ENCODE peak calls at places on chromosomes 3 and 15, in eight cellular contexts. F is HTR-8/SVneo; N is GM06990; A is effector CD4-positive, alpha-beta T cell; L is amniotic stem cell; S is GM13976; V is activated T-helper 1 cell treated with Interleukin-2 at 50 U/mL for 16 hours; M is tibial artery. O is an unnamed sample.

GRCh38 chr3:195715134-195715533 is 5.6 kb upstream of the MUC20 start:
- DNase-seq in F (no peak), N (no peak), A (no peak), L (no peak), S (no peak), V (no peak), M (no peak), O (no peak)

GRCh38 chr3:194178128-194178527 is 42.2 kb downstream of the HES1 start:
- DNase-seq in F (no peak), N (no peak), A (no peak), L (no peak), S (no peak), V (no peak), M (no peak), O (no peak)

GRCh38 chr3:112372396-112372795 is 39.4 kb downstream of the CD200 start:
- DNase-seq in F (no peak), N (no peak), A (no peak), L (no peak), S (no peak), V (no peak), M (no peak), O (no peak)

GRCh38 chr3:10712121-10712520 is 103.9 kb upstream of the SLC6A11 start:
- DNase-seq in F (no peak), N (no peak), A (no peak), L (no peak), S (no peak), V (no peak), M (no peak), O (no peak)

GRCh38 chr15:45521596-45522167 is 873 bp downstream of the SLC30A4 start:
- DNase-seq in F (no peak), N (peak; percentile 20), A (no peak), L (no peak), S (peak; percentile 54), V (no peak), M (no peak), O (no peak)

GRCh38 chr3:102182162-102182561 is 252.7 kb upstream of the ZPLD1 start:
- DNase-seq in F (no peak), N (no peak), A (no peak), L (no peak), S (no peak), V (no peak), M (no peak), O (no peak)

GRCh38 chr15:83304861-83305661 is 20.6 kb upstream of the BNC1 start:
- DNase-seq in F (no peak), N (no peak), A (no peak), L (no peak), S (no peak), V (no peak), M (no peak), O (no peak)

GRCh38 chr3:196072313-196072712 is 9.6 kb downstream of the TFRC start:
- DNase-seq in F (no peak), N (no peak), A (no peak), L (no peak), S (no peak), V (no peak), M (no peak), O (no peak)

GRCh38 chr3:107260221-107260620 is 117.0 kb upstream of the CCDC54 start:
- DNase-seq in F (no peak), N (no peak), A (no peak), L (no peak), S (no peak), V (no peak), M (no peak), O (no peak)

GRCh38 chr15:77497108-77497737 is 76.5 kb downstream of the HMG20A start:
- DNase-seq in F (no peak), N (no peak), A (no peak), L (no peak), S (no peak), V (no peak), M (no peak), O (peak; percentile 61)

GRCh38 chr3:42270561-42270960 is 4.6 kb upstream of the CCK start:
- DNase-seq in F (no peak), N (no peak), A (no peak), L (no peak), S (no peak), V (no peak), M (no peak), O (no peak)

GRCh38 chr3:14879161-14879888 is 60.6 kb downstream of the FGD5 start:
- DNase-seq in F (no peak), N (no peak), A (no peak), L (no peak), S (no peak), V (peak; percentile 18), M (no peak), O (no peak)

GRCh38 chr3:102354818-102355515 is 79.8 kb upstream of the ZPLD1 start:
- DNase-seq in F (no peak), N (no peak), A (no peak), L (no peak), S (no peak), V (no peak), M (no peak), O (no peak)

GRCh38 chr3:17302774-17303173 is 418.0 kb downstream of the PLCL2 start:
- DNase-seq in F (no peak), N (no peak), A (no peak), L (no peak), S (no peak), V (no peak), M (no peak), O (no peak)

GRCh38 chr3:11140054-11140712 is 14.1 kb upstream of the HRH1 start:
- DNase-seq in F (no peak), N (peak; percentile 38), A (no peak), L (no peak), S (peak; percentile 42), V (no peak), M (peak; percentile 61), O (no peak)

GRCh38 chr3:87546216-87546615 is 269.8 kb upstream of the POU1F1 start:
- DNase-seq in F (no peak), N (no peak), A (no peak), L (no peak), S (no peak), V (no peak), M (no peak), O (no peak)

GRCh38 chr3:155619118-155619915 is 125.6 kb downstream of the PLCH1 start:
- DNase-seq in F (no peak), N (no peak), A (no peak), L (no peak), S (no peak), V (no peak), M (no peak), O (no peak)

GRCh38 chr15:101126618-101127502 is 125.0 kb downstream of the CHSY1 start:
- DNase-seq in F (no peak), N (peak; percentile 46), A (no peak), L (no peak), S (no peak), V (no peak), M (no peak), O (peak; percentile 47)

GRCh38 chr15:68502398-68502901 is 70.5 kb upstream of the ITGA11 start:
- DNase-seq in F (no peak), N (no peak), A (no peak), L (no peak), S (no peak), V (no peak), M (no peak), O (no peak)

GRCh38 chr3:76051145-76051544 is 265.8 kb upstream of the ZNF717 start:
- DNase-seq in F (no peak), N (no peak), A (no peak), L (no peak), S (no peak), V (no peak), M (no peak), O (no peak)

GRCh38 chr3:171878441-171879225 is 35.5 kb downstream of the TMEM212 start:
- DNase-seq in F (no peak), N (no peak), A (no peak), L (no peak), S (no peak), V (no peak), M (no peak), O (no peak)

GRCh38 chr15:80866936-80867335 is 87.8 kb downstream of the CEMIP start:
- DNase-seq in F (no peak), N (no peak), A (no peak), L (no peak), S (no peak), V (no peak), M (no peak), O (no peak)

GRCh38 chr3:127970966-127971592 is 56.0 kb downstream of the KBTBD12 start:
- DNase-seq in F (peak; percentile 45), N (no peak), A (no peak), L (no peak), S (peak; percentile 46), V (no peak), M (peak; percentile 31), O (no peak)

GRCh38 chr3:114089675-114090074 is 33.1 kb downstream of the QTRT2 start:
- DNase-seq in F (no peak), N (no peak), A (no peak), L (no peak), S (no peak), V (no peak), M (no peak), O (no peak)

GRCh38 chr3:14605070-14605469 is 46.5 kb upstream of the CCDC174 start:
- DNase-seq in F (peak; percentile 51), N (no peak), A (no peak), L (no peak), S (no peak), V (no peak), M (no peak), O (no peak)

GRCh38 chr3:37861540-37862051 is at the start of gene CTDSPL:
- DNase-seq in F (no peak), N (no peak), A (no peak), L (no peak), S (peak; percentile 49), V (no peak), M (no peak), O (peak; percentile 73)

GRCh38 chr3:38131621-38132369 is 5.1 kb downstream of the ACAA1 start:
- DNase-seq in F (no peak), N (no peak), A (no peak), L (no peak), S (peak; percentile 52), V (no peak), M (peak; percentile 19), O (peak; percentile 74)

GRCh38 chr3:187629711-187630110 is 40.5 kb downstream of the SST start:
- DNase-seq in F (no peak), N (no peak), A (no peak), L (no peak), S (no peak), V (no peak), M (no peak), O (no peak)

GRCh38 chr15:68450192-68450591 is 18.2 kb upstream of the ITGA11 start:
- DNase-seq in F (no peak), N (no peak), A (no peak), L (no peak), S (no peak), V (no peak), M (no peak), O (no peak)

GRCh38 chr3:78951546-78951945 is 816.3 kb downstream of the ROBO1 start:
- DNase-seq in F (no peak), N (no peak), A (no peak), L (no peak), S (no peak), V (no peak), M (no peak), O (no peak)

GRCh38 chr3:53109822-53110771 is 20.1 kb downstream of the RFT1 start:
- DNase-seq in F (no peak), N (no peak), A (no peak), L (no peak), S (no peak), V (no peak), M (peak; percentile 55), O (peak; percentile 58)